ENCODE peak calls at places on chromosomes 2 and 18, in ten cellular contexts. One of them, this sample, is unnamed.

GRCh38 chr18:8496186-8496585 is 113.1 kb upstream of the RAB12 start:
- DNase-seq in cardiac muscle cell: peak
- DNase-seq in GM10248: no peak
- DNase-seq in tibial artery: no peak
- DNase-seq in lower lobe of right lung: no peak
- DNase-seq in A549: no peak
- DNase-seq in HCT116: no peak
- DNase-seq in mesothelial cell of epicardium: no peak
- DNase-seq in GM23338: peak
- DNase-seq in astrocyte of the spinal cord: peak
- DNase-seq in this sample: no peak

GRCh38 chr2:26516246-26516645 is 38.3 kb upstream of the OTOF start:
- DNase-seq in cardiac muscle cell: no peak
- DNase-seq in GM10248: no peak
- DNase-seq in tibial artery: no peak
- DNase-seq in lower lobe of right lung: peak
- DNase-seq in A549: no peak
- DNase-seq in HCT116: no peak
- DNase-seq in mesothelial cell of epicardium: no peak
- DNase-seq in GM23338: no peak
- DNase-seq in astrocyte of the spinal cord: no peak
- DNase-seq in this sample: no peak

GRCh38 chr2:169683054-169683424 is 11.2 kb downstream of the CFAP210 start:
- DNase-seq in cardiac muscle cell: no peak
- DNase-seq in GM10248: no peak
- DNase-seq in tibial artery: no peak
- DNase-seq in lower lobe of right lung: no peak
- DNase-seq in A549: no peak
- DNase-seq in HCT116: no peak
- DNase-seq in mesothelial cell of epicardium: no peak
- DNase-seq in GM23338: no peak
- DNase-seq in astrocyte of the spinal cord: no peak
- DNase-seq in this sample: no peak

GRCh38 chr2:128408349-128409305 is 90.0 kb upstream of the HS6ST1 start:
- DNase-seq in cardiac muscle cell: peak
- DNase-seq in GM10248: no peak
- DNase-seq in tibial artery: no peak
- DNase-seq in lower lobe of right lung: no peak
- DNase-seq in A549: no peak
- DNase-seq in HCT116: no peak
- DNase-seq in mesothelial cell of epicardium: peak
- DNase-seq in GM23338: no peak
- DNase-seq in astrocyte of the spinal cord: peak
- DNase-seq in this sample: no peak

GRCh38 chr2:196143641-196144236 is 27.6 kb downstream of the STK17B start:
- DNase-seq in cardiac muscle cell: no peak
- DNase-seq in GM10248: no peak
- DNase-seq in tibial artery: no peak
- DNase-seq in lower lobe of right lung: no peak
- DNase-seq in A549: no peak
- DNase-seq in HCT116: no peak
- DNase-seq in mesothelial cell of epicardium: no peak
- DNase-seq in GM23338: no peak
- DNase-seq in astrocyte of the spinal cord: peak
- DNase-seq in this sample: no peak

GRCh38 chr2:72003796-72004195 is 143.9 kb downstream of the CYP26B1 start:
- DNase-seq in cardiac muscle cell: no peak
- DNase-seq in GM10248: no peak
- DNase-seq in tibial artery: no peak
- DNase-seq in lower lobe of right lung: no peak
- DNase-seq in A549: no peak
- DNase-seq in HCT116: no peak
- DNase-seq in mesothelial cell of epicardium: no peak
- DNase-seq in GM23338: no peak
- DNase-seq in astrocyte of the spinal cord: no peak
- DNase-seq in this sample: no peak

GRCh38 chr2:121237336-121237979 is 47.5 kb downstream of the TFCP2L1 start:
- DNase-seq in cardiac muscle cell: no peak
- DNase-seq in GM10248: no peak
- DNase-seq in tibial artery: no peak
- DNase-seq in lower lobe of right lung: peak
- DNase-seq in A549: no peak
- DNase-seq in HCT116: no peak
- DNase-seq in mesothelial cell of epicardium: no peak
- DNase-seq in GM23338: no peak
- DNase-seq in astrocyte of the spinal cord: no peak
- DNase-seq in this sample: no peak

GRCh38 chr2:96962567-96963203 is 23.7 kb downstream of the FAM178B start:
- DNase-seq in cardiac muscle cell: no peak
- DNase-seq in GM10248: no peak
- DNase-seq in tibial artery: no peak
- DNase-seq in lower lobe of right lung: no peak
- DNase-seq in A549: no peak
- DNase-seq in HCT116: no peak
- DNase-seq in mesothelial cell of epicardium: no peak
- DNase-seq in GM23338: no peak
- DNase-seq in astrocyte of the spinal cord: no peak
- DNase-seq in this sample: no peak

GRCh38 chr2:40935349-40935748 is 483.5 kb upstream of the SLC8A1 start:
- DNase-seq in cardiac muscle cell: no peak
- DNase-seq in GM10248: no peak
- DNase-seq in tibial artery: no peak
- DNase-seq in lower lobe of right lung: no peak
- DNase-seq in A549: no peak
- DNase-seq in HCT116: no peak
- DNase-seq in mesothelial cell of epicardium: no peak
- DNase-seq in GM23338: peak
- DNase-seq in astrocyte of the spinal cord: no peak
- DNase-seq in this sample: no peak
- TF ChIP-seq CTCF in cardiac muscle cell: no peak
- TF ChIP-seq CTCF in GM10248: no peak
- TF ChIP-seq CTCF in tibial artery: no peak
- TF ChIP-seq CTCF in lower lobe of right lung: no peak
- TF ChIP-seq CTCF in A549: no peak
- TF ChIP-seq CTCF in HCT116: no peak
- TF ChIP-seq CTCF in mesothelial cell of epicardium: no peak
- TF ChIP-seq CTCF in GM23338: peak
- TF ChIP-seq CTCF in astrocyte of the spinal cord: no peak
- TF ChIP-seq CTCF in this sample: no peak

GRCh38 chr2:29923110-29923721 is 1.8 kb upstream of the ALK start:
- DNase-seq in cardiac muscle cell: peak
- DNase-seq in GM10248: peak
- DNase-seq in tibial artery: peak
- DNase-seq in lower lobe of right lung: peak
- DNase-seq in A549: peak
- DNase-seq in HCT116: peak
- DNase-seq in mesothelial cell of epicardium: peak
- DNase-seq in GM23338: peak
- DNase-seq in astrocyte of the spinal cord: peak
- DNase-seq in this sample: no peak
- TF ChIP-seq CTCF in cardiac muscle cell: peak
- TF ChIP-seq CTCF in GM10248: peak
- TF ChIP-seq CTCF in tibial artery: peak
- TF ChIP-seq CTCF in lower lobe of right lung: peak
- TF ChIP-seq CTCF in A549: peak
- TF ChIP-seq CTCF in HCT116: peak
- TF ChIP-seq CTCF in mesothelial cell of epicardium: peak
- TF ChIP-seq CTCF in GM23338: peak
- TF ChIP-seq CTCF in astrocyte of the spinal cord: peak
- TF ChIP-seq CTCF in this sample: peak

GRCh38 chr18:11908182-11909080 is at the start of gene MPPE1:
- DNase-seq in cardiac muscle cell: peak
- DNase-seq in GM10248: peak
- DNase-seq in tibial artery: peak
- DNase-seq in lower lobe of right lung: peak
- DNase-seq in A549: peak
- DNase-seq in HCT116: peak
- DNase-seq in mesothelial cell of epicardium: peak
- DNase-seq in GM23338: peak
- DNase-seq in astrocyte of the spinal cord: peak
- DNase-seq in this sample: peak
- TF ChIP-seq CTCF in cardiac muscle cell: no peak
- TF ChIP-seq CTCF in GM10248: no peak
- TF ChIP-seq CTCF in tibial artery: no peak
- TF ChIP-seq CTCF in lower lobe of right lung: no peak
- TF ChIP-seq CTCF in A549: no peak
- TF ChIP-seq CTCF in HCT116: no peak
- TF ChIP-seq CTCF in mesothelial cell of epicardium: no peak
- TF ChIP-seq CTCF in GM23338: no peak
- TF ChIP-seq CTCF in astrocyte of the spinal cord: no peak
- TF ChIP-seq CTCF in this sample: no peak

GRCh38 chr18:55861266-55861665 is 273.3 kb upstream of the TCF4 start:
- DNase-seq in cardiac muscle cell: peak
- DNase-seq in GM10248: no peak
- DNase-seq in tibial artery: no peak
- DNase-seq in lower lobe of right lung: no peak
- DNase-seq in A549: peak
- DNase-seq in HCT116: no peak
- DNase-seq in mesothelial cell of epicardium: no peak
- DNase-seq in GM23338: peak
- DNase-seq in astrocyte of the spinal cord: peak
- DNase-seq in this sample: no peak
- TF ChIP-seq CTCF in cardiac muscle cell: peak
- TF ChIP-seq CTCF in GM10248: peak
- TF ChIP-seq CTCF in tibial artery: no peak
- TF ChIP-seq CTCF in lower lobe of right lung: peak
- TF ChIP-seq CTCF in A549: peak
- TF ChIP-seq CTCF in HCT116: no peak
- TF ChIP-seq CTCF in mesothelial cell of epicardium: no peak
- TF ChIP-seq CTCF in GM23338: peak
- TF ChIP-seq CTCF in astrocyte of the spinal cord: peak
- TF ChIP-seq CTCF in this sample: peak

GRCh38 chr2:19819097-19820065 is 82.4 kb downstream of the TTC32 start:
- DNase-seq in cardiac muscle cell: peak
- DNase-seq in GM10248: no peak
- DNase-seq in tibial artery: no peak
- DNase-seq in lower lobe of right lung: no peak
- DNase-seq in A549: peak
- DNase-seq in HCT116: peak
- DNase-seq in mesothelial cell of epicardium: no peak
- DNase-seq in GM23338: no peak
- DNase-seq in astrocyte of the spinal cord: peak
- DNase-seq in this sample: no peak
- TF ChIP-seq CTCF in cardiac muscle cell: no peak
- TF ChIP-seq CTCF in GM10248: no peak
- TF ChIP-seq CTCF in tibial artery: no peak
- TF ChIP-seq CTCF in lower lobe of right lung: no peak
- TF ChIP-seq CTCF in A549: no peak
- TF ChIP-seq CTCF in HCT116: no peak
- TF ChIP-seq CTCF in mesothelial cell of epicardium: no peak
- TF ChIP-seq CTCF in GM23338: no peak
- TF ChIP-seq CTCF in astrocyte of the spinal cord: no peak
- TF ChIP-seq CTCF in this sample: no peak

DNA sequence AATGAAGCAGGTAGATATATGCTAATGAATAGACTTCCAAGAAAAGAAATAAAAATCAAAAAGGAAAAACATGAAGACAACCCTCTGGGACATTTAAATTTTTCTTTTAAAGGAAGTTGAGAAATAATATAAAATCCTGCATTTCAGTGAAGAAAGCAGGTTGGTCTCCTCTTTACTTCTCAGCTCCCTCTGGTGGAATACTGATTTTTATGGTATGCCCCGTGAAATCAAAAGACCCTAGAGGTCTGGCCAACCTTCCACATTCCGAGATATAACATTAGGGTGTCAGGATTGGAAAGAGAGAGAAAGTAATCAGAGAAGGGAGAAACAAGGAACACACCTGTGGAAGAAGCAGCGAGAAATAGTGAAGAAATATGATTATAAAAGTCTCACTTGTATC is 72.7 kb downstream of the DNER start:
- DNase-seq in cardiac muscle cell: no peak
- DNase-seq in GM10248: no peak
- DNase-seq in tibial artery: no peak
- DNase-seq in lower lobe of right lung: no peak
- DNase-seq in A549: no peak
- DNase-seq in HCT116: no peak
- DNase-seq in mesothelial cell of epicardium: no peak
- DNase-seq in GM23338: peak
- DNase-seq in astrocyte of the spinal cord: no peak
- DNase-seq in this sample: no peak
- TF ChIP-seq CTCF in cardiac muscle cell: peak
- TF ChIP-seq CTCF in GM10248: no peak
- TF ChIP-seq CTCF in tibial artery: no peak
- TF ChIP-seq CTCF in lower lobe of right lung: no peak
- TF ChIP-seq CTCF in A549: no peak
- TF ChIP-seq CTCF in HCT116: peak
- TF ChIP-seq CTCF in mesothelial cell of epicardium: no peak
- TF ChIP-seq CTCF in GM23338: peak
- TF ChIP-seq CTCF in astrocyte of the spinal cord: peak
- TF ChIP-seq CTCF in this sample: no peak

GRCh38 chr2:84301717-84302116 is 157.4 kb downstream of the SUCLG1 start:
- DNase-seq in cardiac muscle cell: no peak
- DNase-seq in GM10248: no peak
- DNase-seq in tibial artery: no peak
- DNase-seq in lower lobe of right lung: no peak
- DNase-seq in A549: no peak
- DNase-seq in HCT116: no peak
- DNase-seq in mesothelial cell of epicardium: no peak
- DNase-seq in GM23338: no peak
- DNase-seq in astrocyte of the spinal cord: no peak
- DNase-seq in this sample: no peak
- TF ChIP-seq CTCF in cardiac muscle cell: no peak
- TF ChIP-seq CTCF in GM10248: no peak
- TF ChIP-seq CTCF in tibial artery: no peak
- TF ChIP-seq CTCF in lower lobe of right lung: no peak
- TF ChIP-seq CTCF in A549: no peak
- TF ChIP-seq CTCF in HCT116: peak
- TF ChIP-seq CTCF in mesothelial cell of epicardium: no peak
- TF ChIP-seq CTCF in GM23338: no peak
- TF ChIP-seq CTCF in astrocyte of the spinal cord: no peak
- TF ChIP-seq CTCF in this sample: no peak

This sample was measured in GM06990.